ENCODE peak calls at places on chromosomes 16 and 17, in four cellular contexts. L, B, D and A are unnamed samples.

GRCh38 chr16:23950898-23951297 is 115.1 kb downstream of the PRKCB start:
- DNase-seq in L (no peak), B (no peak), D (no peak), A (no peak)

GRCh38 chr17:2243953-2244352 is 59.6 kb downstream of the SMG6 start:
- DNase-seq in L (no peak), B (no peak), D (no peak), A (no peak)

GRCh38 chr17:33469911-33470310 is 176.8 kb upstream of the ASIC2 start:
- DNase-seq in L (no peak), B (no peak), D (no peak), A (no peak)

GRCh38 chr16:57529324-57530103 is 6.9 kb downstream of the CCDC102A start:
- DNase-seq in L (no peak), B (no peak), D (peak), A (no peak)

GRCh38 chr17:81043319-81043724 is 8.4 kb downstream of the BAIAP2 start:
- DNase-seq in L (no peak), B (no peak), D (no peak), A (no peak)

GRCh38 chr17:50055426-50056216 is at the start of gene ITGA3:
- DNase-seq in L (peak), B (peak), D (peak), A (peak)

GRCh38 chr17:66990047-66990446 is 25.5 kb downstream of the CACNG4 start:
- DNase-seq in L (no peak), B (no peak), D (no peak), A (no peak)

GRCh38 chr17:59534583-59534982 is 30.8 kb upstream of the DHX40 start:
- DNase-seq in L (no peak), B (no peak), D (no peak), A (no peak)

GRCh38 chr16:590165-590874 is 454 bp downstream of the RAB40C start:
- DNase-seq in L (no peak), B (no peak), D (peak), A (peak)

GRCh38 chr17:38881600-38882191 is 11.8 kb downstream of the LASP1 start:
- DNase-seq in L (no peak), B (no peak), D (peak), A (peak)

GRCh38 chr16:67483731-67484525 is 581 bp upstream of the AGRP start:
- DNase-seq in L (no peak), B (no peak), D (no peak), A (peak)

GRCh38 chr16:14194706-14195105 is 123.6 kb downstream of the MRTFB start:
- DNase-seq in L (no peak), B (peak), D (no peak), A (no peak)

GRCh38 chr17:8836821-8837426 is 30.6 kb downstream of the PIK3R6 start:
- DNase-seq in L (no peak), B (no peak), D (no peak), A (no peak)